ENCODE peak calls at places on chromosomes 2 and 18, in nine cellular contexts. J is upper lobe of left lung, X is stomach, E is A549, M is esophagus muscularis mucosa, K is H1, L is GM12878, D is K562, B is HepG2. W is an unnamed sample.

GRCh38 chr2:105784577-105784976 is 39.9 kb downstream of the NCK2 start:
- DNase-seq in J (no peak), X (no peak), E (no peak), M (no peak), K (no peak), L (no peak), D (no peak), B (no peak), W (no peak)

GRCh38 chr2:164898475-164898874 is 56.9 kb downstream of the SLC38A11 start:
- DNase-seq in J (no peak), X (no peak), E (peak; percentile 81), M (no peak), K (no peak), L (no peak), D (no peak), B (peak; percentile 88), W (no peak)

GRCh38 chr2:37080231-37080630 is 3.9 kb downstream of the HEATR5B start:
- DNase-seq in J (no peak), X (no peak), E (no peak), M (no peak), K (no peak), L (no peak), D (no peak), B (no peak), W (no peak)

GRCh38 chr2:34663314-34663713 is 1064.2 kb upstream of the FAM98A start:
- DNase-seq in J (no peak), X (no peak), E (no peak), M (no peak), K (no peak), L (no peak), D (no peak), B (no peak), W (no peak)

GRCh38 chr18:48201952-48202898 is 207.0 kb downstream of the ZBTB7C start:
- DNase-seq in J (no peak), X (no peak), E (no peak), M (no peak), K (no peak), L (no peak), D (no peak), B (no peak), W (no peak)

GRCh38 chr2:206256711-206257110 is 17.8 kb upstream of the ZDBF2 start:
- DNase-seq in J (no peak), X (no peak), E (no peak), M (peak; percentile 45), K (no peak), L (no peak), D (no peak), B (no peak), W (no peak)

GRCh38 chr2:15560404-15560987 is 638 bp downstream of the NBAS start:
- DNase-seq in J (no peak), X (no peak), E (peak; percentile 44), M (no peak), K (no peak), L (no peak), D (peak; percentile 46), B (peak; percentile 23), W (no peak)

GRCh38 chr2:193462411-193462810 is 1267.7 kb upstream of the TMEFF2 start:
- DNase-seq in J (no peak), X (no peak), E (no peak), M (no peak), K (no peak), L (no peak), D (no peak), B (no peak), W (no peak)

GRCh38 chr2:17422066-17422465 is 96.2 kb downstream of the RAD51AP2 start:
- DNase-seq in J (no peak), X (no peak), E (no peak), M (no peak), K (no peak), L (no peak), D (no peak), B (no peak), W (no peak)

GRCh38 chr2:169363570-169364150 is 1.3 kb upstream of the LRP2 start:
- DNase-seq in J (peak; percentile 69), X (no peak), E (peak; percentile 19), M (no peak), K (no peak), L (no peak), D (peak; percentile 27), B (no peak), W (no peak)

GRCh38 chr18:61129001-61129400 is 204.2 kb upstream of the CDH20 start:
- DNase-seq in J (no peak), X (no peak), E (no peak), M (no peak), K (no peak), L (no peak), D (no peak), B (no peak), W (no peak)

GRCh38 chr2:1886405-1886992 is 142.2 kb upstream of the PXDN start:
- DNase-seq in J (no peak), X (peak; percentile 74), E (peak; percentile 81), M (no peak), K (no peak), L (no peak), D (peak; percentile 57), B (peak; percentile 58), W (no peak)

GRCh38 chr2:241050624-241051577 is 51.2 kb downstream of the MTERF4 start:
- DNase-seq in J (no peak), X (no peak), E (no peak), M (no peak), K (no peak), L (no peak), D (no peak), B (no peak), W (no peak)

GRCh38 chr2:241051578-241052487 is 50.3 kb downstream of the MTERF4 start:
- DNase-seq in J (peak; percentile 67), X (no peak), E (no peak), M (no peak), K (no peak), L (no peak), D (no peak), B (no peak), W (peak; percentile 57)

GRCh38 chr2:241053576-241054251 is 48.4 kb downstream of the MTERF4 start:
- DNase-seq in J (no peak), X (no peak), E (no peak), M (no peak), K (no peak), L (no peak), D (no peak), B (no peak), W (no peak)

GRCh38 chr2:241049739-241050623 is 51.6 kb downstream of the SNED1 start:
- DNase-seq in J (peak; percentile 81), X (no peak), E (no peak), M (peak; percentile 83), K (no peak), L (no peak), D (peak; percentile 67), B (no peak), W (no peak)

GRCh38 chr2:241052677-241053360 is 49.3 kb downstream of the MTERF4 start:
- DNase-seq in J (peak; percentile 81), X (no peak), E (no peak), M (no peak), K (no peak), L (no peak), D (no peak), B (no peak), W (peak; percentile 73)
- TF ChIP-seq EP300 in J (no peak), X (no peak), E (no peak), M (no peak), K (no peak), L (no peak), D (no peak), B (no peak), W (no peak)

DNA sequence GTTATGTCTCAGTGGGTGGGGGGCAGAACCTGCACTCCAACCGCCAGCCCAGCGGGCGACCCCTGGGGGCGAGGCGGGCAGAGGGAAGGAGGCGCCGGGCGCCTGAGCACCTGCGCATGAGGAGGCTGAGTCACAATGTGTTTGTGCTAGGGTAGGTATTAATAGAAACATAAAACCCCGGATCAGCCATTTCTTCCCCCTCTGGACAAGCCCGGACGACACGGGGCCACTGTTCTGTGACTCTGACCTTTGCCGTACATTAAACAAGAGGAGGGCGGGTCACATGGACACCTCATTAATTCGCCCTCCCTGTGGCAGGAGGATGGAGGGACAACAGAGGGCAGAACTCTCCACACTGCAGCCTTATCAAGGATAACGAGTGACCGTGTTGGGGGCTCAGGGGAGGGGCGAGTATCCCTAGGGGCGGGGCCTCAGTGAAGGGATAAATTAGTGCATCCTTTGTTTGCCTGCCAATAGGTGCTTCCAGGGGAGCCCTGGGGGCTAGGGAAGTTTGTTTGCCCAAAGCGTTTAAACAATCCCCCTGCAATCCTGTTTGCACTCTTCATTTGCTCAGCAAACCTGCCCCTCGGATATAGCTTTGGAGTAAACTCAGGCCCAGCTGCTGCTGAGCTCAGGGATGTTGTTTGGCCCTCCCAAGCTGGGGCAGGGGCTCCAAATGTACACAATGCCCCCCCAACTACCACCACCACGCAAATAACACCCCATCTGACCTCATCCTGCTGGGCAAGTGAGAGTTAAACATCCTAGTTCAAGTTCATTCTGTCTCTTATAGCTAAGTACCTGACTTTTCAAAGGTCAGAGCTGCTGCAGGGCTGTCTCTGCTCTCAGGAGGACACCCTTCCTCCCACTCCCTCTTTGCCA is 171.2 kb upstream of the GLI2 start:
- DNase-seq in J (peak; percentile 69), X (no peak), E (no peak), M (no peak), K (no peak), L (no peak), D (peak; percentile 27), B (peak; percentile 92), W (no peak)
- TF ChIP-seq EP300 in J (no peak), X (no peak), E (no peak), M (no peak), K (no peak), L (no peak), D (no peak), B (peak; percentile 69), W (no peak)

GRCh38 chr18:31223371-31223770 is 60.7 kb upstream of the DSC1 start:
- DNase-seq in J (no peak), X (no peak), E (no peak), M (no peak), K (no peak), L (no peak), D (no peak), B (no peak), W (no peak)
- TF ChIP-seq EP300 in J (no peak), X (no peak), E (no peak), M (no peak), K (no peak), L (no peak), D (no peak), B (no peak), W (no peak)

DNA sequence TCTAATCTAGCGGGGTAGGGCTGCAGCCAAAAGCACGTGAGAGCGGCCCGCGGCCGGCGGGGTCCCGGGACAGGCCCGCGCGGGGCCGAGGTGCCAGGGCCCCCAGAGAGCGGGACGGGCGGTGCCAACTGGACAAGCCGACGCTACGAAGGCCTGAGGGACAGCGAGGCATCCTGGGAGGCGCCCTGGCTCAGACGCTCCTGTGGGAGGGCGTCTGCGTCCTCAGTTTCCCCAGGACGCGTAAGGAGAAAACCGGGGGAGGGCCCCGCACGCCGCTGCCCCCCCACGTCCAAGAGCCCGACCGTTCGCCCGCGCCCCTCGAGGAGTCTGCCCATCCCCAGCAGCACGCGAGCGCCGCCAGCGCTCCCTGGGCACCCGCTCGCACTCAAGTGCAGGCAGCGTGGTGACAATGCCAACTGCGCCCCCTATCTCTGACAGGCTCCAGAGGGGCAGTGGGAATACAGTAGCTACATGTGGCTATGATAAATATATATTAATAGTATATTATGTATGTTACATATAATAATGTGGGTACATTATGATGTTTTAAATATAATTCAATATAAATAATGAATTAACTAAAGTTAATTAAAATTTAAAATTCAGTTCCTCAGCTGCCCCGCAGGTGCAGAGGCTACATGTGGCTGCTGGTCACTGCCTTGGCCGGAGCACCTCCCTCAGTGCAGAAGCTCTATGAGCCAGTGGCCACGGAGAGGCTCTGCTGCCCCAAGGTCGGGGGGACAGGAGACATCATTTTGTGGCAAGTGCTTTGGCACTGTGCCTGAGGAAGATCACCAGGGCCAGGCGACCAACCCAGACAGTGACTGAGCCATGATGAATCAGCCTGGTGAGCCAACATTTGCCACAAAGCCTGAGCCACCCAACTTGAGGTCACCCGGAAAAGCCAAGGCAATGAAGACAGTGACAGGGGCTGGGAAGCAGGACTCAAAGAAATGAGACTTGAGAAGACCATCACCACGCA is 5.5 kb upstream of the SFT2D3 start:
- DNase-seq in J (peak; percentile 85), X (peak; percentile 48), E (peak; percentile 80), M (no peak), K (no peak), L (no peak), D (no peak), B (no peak), W (no peak)
- TF ChIP-seq EP300 in J (no peak), X (no peak), E (no peak), M (no peak), K (no peak), L (no peak), D (no peak), B (no peak), W (no peak)

W was measured in suprapubic skin.